ENCODE peak calls at places on chromosomes 3 and 15, in ten cellular contexts. P, Y, K, S, E, I, N, G, W and C are unnamed samples.

GRCh38 chr15:49370782-49371181 is 52.3 kb upstream of the FGF7 start:
- DNase-seq in S (no peak), G (peak; percentile 13), P (no peak), W (no peak), I (no peak), E (peak; percentile 72), Y (no peak), K (peak; percentile 28), N (no peak), C (no peak)

GRCh38 chr3:129277829-129278271 is 820 bp upstream of the HMCES start:
- DNase-seq in I (no peak), G (no peak), Y (peak; percentile 13), S (peak; percentile 16), N (no peak), E (no peak), W (no peak), K (no peak), P (no peak), C (peak; percentile 48)

GRCh38 chr3:108605028-108605427 is 15.5 kb downstream of the DZIP3 start:
- DNase-seq in E (no peak), G (no peak), I (no peak), W (no peak), K (no peak), Y (no peak), S (no peak), N (no peak), P (no peak), C (no peak)

GRCh38 chr15:40328176-40328575 is 4.7 kb downstream of the INAFM2 start:
- DNase-seq in G (no peak), Y (no peak), S (no peak), N (no peak), W (no peak), P (no peak), K (peak; percentile 69), E (no peak), I (no peak), C (no peak)

GRCh38 chr3:63279000-63279366 is 875 bp downstream of the SYNPR start:
- DNase-seq in E (no peak), N (no peak), K (no peak), I (no peak), W (no peak), Y (peak; percentile 22), S (peak; percentile 4), G (no peak), P (peak; percentile 11), C (peak; percentile 25)

GRCh38 chr3:66233033-66233432 is 12.2 kb downstream of the SLC25A26 start:
- DNase-seq in G (no peak), W (no peak), P (no peak), S (no peak), I (no peak), E (no peak), K (no peak), N (no peak), Y (no peak), C (no peak)

GRCh38 chr3:39639344-39640236 is 169.8 kb upstream of the MYRIP start:
- DNase-seq in G (peak; percentile 88), W (no peak), Y (no peak), I (no peak), K (peak; percentile 98), N (no peak), E (peak; percentile 88), S (peak; percentile 63), P (no peak), C (peak; percentile 45)

GRCh38 chr3:112327371-112327951 is 5.5 kb upstream of the CD200 start:
- DNase-seq in S (peak; percentile 40), E (peak; percentile 77), G (peak; percentile 55), I (no peak), K (peak; percentile 65), N (no peak), W (no peak), P (no peak), Y (no peak), C (peak; percentile 57)

DNA sequence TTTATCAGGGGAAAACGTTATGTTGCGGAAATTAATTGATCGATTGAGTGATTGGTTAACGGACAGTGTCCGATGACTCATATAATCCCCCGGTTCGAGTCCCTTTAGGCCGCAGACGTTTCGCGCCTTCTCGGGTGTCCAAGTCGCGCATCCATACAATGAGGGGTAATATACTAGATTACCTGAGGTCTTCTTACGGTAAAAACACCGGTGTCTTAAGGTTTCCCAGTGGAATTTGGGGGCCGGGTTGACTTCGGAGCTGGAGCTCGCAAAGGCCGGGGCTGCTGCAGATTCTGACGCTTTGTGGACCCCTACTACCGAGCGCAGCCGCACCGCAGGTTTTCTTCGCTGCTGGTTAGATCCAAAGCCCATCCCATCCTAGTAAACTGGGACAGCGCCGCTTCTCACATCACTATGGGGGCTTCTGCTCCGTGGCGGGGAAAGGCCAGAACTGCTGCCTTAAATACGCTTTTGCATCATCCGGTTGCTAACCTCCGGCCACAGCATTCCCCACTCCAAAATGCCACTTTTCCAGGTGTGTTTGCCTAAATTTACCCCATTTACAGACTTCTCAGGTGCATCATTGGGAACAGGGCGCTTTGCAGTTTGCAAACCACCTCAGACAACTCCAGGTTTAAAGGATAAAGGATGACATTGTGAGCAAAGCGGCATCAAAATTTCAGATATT is 858 bp upstream of the SACM1L start:
- DNase-seq in E (peak; percentile 35), N (no peak), S (peak; percentile 37), G (no peak), W (no peak), Y (peak; percentile 57), I (no peak), K (no peak), P (peak; percentile 16), C (peak; percentile 53)
- TF ChIP-seq CTCF in E (no peak), N (no peak), S (no peak), G (no peak), W (no peak), Y (no peak), I (no peak), K (no peak), P (no peak), C (no peak)

GRCh38 chr3:180930526-180930925 is 18.1 kb downstream of the FXR1 start:
- DNase-seq in K (no peak), I (no peak), N (no peak), Y (no peak), G (no peak), E (no peak), P (no peak), W (no peak), S (no peak), C (no peak)
- TF ChIP-seq CTCF in K (no peak), I (no peak), N (no peak), Y (no peak), G (no peak), E (no peak), P (no peak), W (no peak), S (no peak), C (no peak)

GRCh38 chr3:43159496-43160255 is 53.8 kb upstream of the POMGNT2 start:
- DNase-seq in I (no peak), P (no peak), N (no peak), K (no peak), E (no peak), G (no peak), W (no peak), Y (no peak), S (no peak), C (no peak)

GRCh38 chr3:43162573-43163084 is 56.8 kb upstream of the POMGNT2 start:
- DNase-seq in G (no peak), I (no peak), N (peak; percentile 47), K (no peak), S (no peak), E (no peak), Y (peak; percentile 13), P (no peak), W (no peak), C (no peak)

GRCh38 chr3:43160664-43161063 is 54.8 kb upstream of the POMGNT2 start:
- DNase-seq in E (no peak), I (no peak), W (no peak), K (no peak), Y (no peak), S (no peak), G (no peak), P (no peak), N (no peak), C (no peak)

GRCh38 chr3:43163895-43164493 is 58.1 kb upstream of the POMGNT2 start:
- DNase-seq in E (no peak), S (no peak), N (no peak), P (no peak), I (no peak), G (no peak), K (no peak), Y (no peak), W (no peak), C (no peak)

DNA sequence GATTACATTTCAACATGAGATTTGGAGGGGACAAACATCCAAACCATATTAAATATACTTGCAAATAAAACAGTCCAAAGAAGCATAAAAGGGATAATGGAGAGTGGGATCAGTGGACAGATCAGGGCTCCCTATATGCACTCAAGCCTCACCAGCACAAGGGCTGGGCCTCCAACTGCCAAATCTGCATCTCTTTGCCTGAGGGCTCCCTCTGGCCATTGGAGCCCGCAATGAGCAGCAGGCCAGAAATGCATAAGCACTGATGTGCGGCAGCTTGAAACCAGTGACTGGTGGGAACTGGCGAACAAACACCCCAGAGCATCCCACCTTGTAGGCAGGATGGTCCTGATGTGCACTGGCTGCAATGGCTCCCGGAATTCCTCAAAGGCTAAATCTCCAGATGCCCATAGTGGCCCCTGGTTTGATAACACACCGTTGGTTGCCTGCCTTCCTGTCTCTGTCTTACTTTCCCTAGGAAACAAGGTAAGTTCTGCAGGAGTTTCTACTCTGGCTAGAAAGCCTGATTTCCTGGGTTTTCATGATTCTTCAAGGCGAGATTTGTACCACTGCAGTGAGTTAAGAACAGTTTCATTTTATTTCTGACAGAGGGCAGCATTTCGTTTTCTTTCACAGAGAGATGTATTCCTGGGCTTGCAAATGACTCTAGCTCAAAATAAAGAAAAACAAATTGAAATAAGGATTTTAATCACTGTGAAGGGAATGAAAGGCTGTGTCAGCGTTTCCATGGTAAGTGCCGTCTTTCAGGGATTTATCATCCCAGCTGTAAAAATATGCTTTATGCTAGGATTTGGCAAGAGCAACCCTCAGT is 56.0 kb upstream of the POMGNT2 start:
- DNase-seq in E (peak; percentile 89), Y (peak; percentile 45), P (no peak), K (peak; percentile 54), G (no peak), W (no peak), N (no peak), S (no peak), I (no peak), C (peak; percentile 39)
- TF ChIP-seq CTCF in E (peak; percentile 46), Y (no peak), P (peak; percentile 62), K (peak; percentile 29), G (peak; percentile 69), W (peak; percentile 64), N (peak; percentile 73), S (no peak), I (peak; percentile 54), C (peak; percentile 42)

GRCh38 chr3:106029941-106030619 is 161.3 kb upstream of the CBLB start:
- DNase-seq in N (no peak), P (no peak), W (no peak), E (no peak), G (no peak), Y (no peak), K (peak; percentile 40), I (no peak), S (no peak), C (no peak)

GRCh38 chr3:106030620-106030945 is 161.8 kb upstream of the CBLB start:
- DNase-seq in P (no peak), N (no peak), G (no peak), E (peak; percentile 73), S (no peak), Y (no peak), W (no peak), I (no peak), K (peak; percentile 81), C (no peak)

GRCh38 chr3:106022913-106023312 is 154.1 kb upstream of the CBLB start:
- DNase-seq in N (no peak), G (no peak), I (no peak), E (peak; percentile 12), S (no peak), K (peak; percentile 94), W (no peak), P (no peak), Y (no peak), C (no peak)

DNA sequence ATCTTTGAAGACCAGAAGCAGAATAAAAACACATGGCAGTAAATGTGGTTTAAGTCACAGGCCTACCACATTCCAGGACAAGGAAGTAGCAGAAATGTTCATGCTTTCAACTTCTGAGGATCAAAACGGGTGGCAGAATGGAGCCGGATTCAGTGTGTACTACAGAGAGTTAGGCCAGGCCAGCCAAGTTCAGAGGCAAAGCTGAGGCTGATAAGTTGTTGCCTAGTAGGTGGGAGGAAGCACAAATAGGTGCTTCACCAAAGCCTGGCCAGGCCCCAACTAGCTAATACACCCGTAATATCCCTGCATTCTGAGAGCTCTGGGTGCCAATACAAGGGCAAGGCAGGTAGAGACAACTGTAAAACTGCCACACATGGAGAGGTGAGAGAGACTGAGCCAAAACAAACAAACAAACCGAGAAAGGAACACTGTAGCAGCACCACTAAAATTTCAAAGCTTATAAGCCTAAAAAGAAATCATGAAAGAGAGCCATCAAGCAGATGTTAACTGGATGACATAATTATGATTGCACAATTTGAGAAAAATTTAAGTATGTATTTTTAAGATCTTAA is 156.4 kb upstream of the CBLB start:
- DNase-seq in W (no peak), N (no peak), E (peak; percentile 50), P (no peak), G (no peak), K (peak; percentile 86), Y (no peak), S (no peak), I (peak; percentile 58), C (no peak)
- TF ChIP-seq CTCF in W (no peak), N (no peak), E (no peak), P (no peak), G (no peak), K (no peak), Y (no peak), S (no peak), I (no peak), C (no peak)